ENCODE peak calls at places on chromosomes 5 and 9, in six cellular contexts. Z, H, D, S, B and F are unnamed samples.
A peak's percentile ranks its signal among the peaks of the same experiment; 100 is the strongest.

GRCh38 chr5:158642852-158643251 is 456.9 kb downstream of the EBF1 start:
- DNase-seq in H (no peak), B (no peak), Z (no peak), S (no peak), D (no peak), F (no peak)

GRCh38 chr9:13109781-13110180 is 169.7 kb downstream of the MPDZ start:
- DNase-seq in H (no peak), B (no peak), S (no peak), D (no peak), Z (no peak), F (no peak)

GRCh38 chr5:68431181-68431580 is 215.6 kb downstream of the PIK3R1 start:
- DNase-seq in D (no peak), B (no peak), S (no peak), H (no peak), Z (no peak), F (no peak)

GRCh38 chr5:166712447-166712846 is 1579.0 kb upstream of the WWC1 start:
- DNase-seq in Z (no peak), B (no peak), H (no peak), S (no peak), D (no peak), F (no peak)

GRCh38 chr9:129289131-129289731 is 111.2 kb upstream of the IER5L start:
- DNase-seq in Z (no peak), B (no peak), H (no peak), S (no peak), D (peak; percentile 95), F (no peak)

GRCh38 chr5:139811076-139811607 is 15.5 kb downstream of the PSD2 start:
- DNase-seq in H (no peak), Z (no peak), D (no peak), B (no peak), S (no peak), F (no peak)

GRCh38 chr5:160054047-160054446 is 45.1 kb downstream of the TTC1 start:
- DNase-seq in S (no peak), H (no peak), B (no peak), D (no peak), Z (no peak), F (no peak)

GRCh38 chr9:113484258-113484730 is 20.8 kb downstream of the RGS3 start:
- DNase-seq in B (no peak), Z (no peak), D (no peak), S (no peak), H (no peak), F (no peak)

GRCh38 chr9:92499701-92500100 is 17.4 kb upstream of the ASPN start:
- DNase-seq in H (no peak), B (no peak), S (no peak), D (no peak), Z (no peak), F (no peak)

GRCh38 chr5:40410231-40410861 is 269.4 kb upstream of the PTGER4 start:
- DNase-seq in D (no peak), S (no peak), B (peak; percentile 69), H (no peak), Z (no peak), F (no peak)

GRCh38 chr9:4553951-4554381 is 63.7 kb downstream of the SLC1A1 start:
- DNase-seq in Z (no peak), B (no peak), D (no peak), H (no peak), S (no peak), F (no peak)